ENCODE peak calls at places on chromosomes 6 and 20, in eight cellular contexts. One of them, this sample, is unnamed.

GRCh38 chr6:3712827-3713226 is 38.7 kb downstream of the PXDC1 start:
- DNase-seq in CD8-positive, alpha-beta T cell: no peak
- DNase-seq in transverse colon: no peak
- DNase-seq in A549: no peak
- DNase-seq in right atrium auricular region: no peak
- DNase-seq in adrenal gland: no peak
- DNase-seq in psoas muscle: no peak
- DNase-seq in tibial artery: no peak
- DNase-seq in this sample: no peak

GRCh38 chr6:6711832-6712231 is 123.3 kb downstream of the LY86 start:
- DNase-seq in CD8-positive, alpha-beta T cell: no peak
- DNase-seq in transverse colon: no peak
- DNase-seq in A549: no peak
- DNase-seq in right atrium auricular region: no peak
- DNase-seq in adrenal gland: peak; percentile 58
- DNase-seq in psoas muscle: no peak
- DNase-seq in tibial artery: no peak
- DNase-seq in this sample: no peak

GRCh38 chr6:107061125-107062020 is 33.4 kb downstream of the MTRES1 start:
- DNase-seq in CD8-positive, alpha-beta T cell: no peak
- DNase-seq in transverse colon: no peak
- DNase-seq in A549: no peak
- DNase-seq in right atrium auricular region: no peak
- DNase-seq in adrenal gland: no peak
- DNase-seq in psoas muscle: no peak
- DNase-seq in tibial artery: no peak
- DNase-seq in this sample: no peak

GRCh38 chr20:31594558-31595379 is 10.3 kb upstream of the ID1 start:
- DNase-seq in CD8-positive, alpha-beta T cell: no peak
- DNase-seq in transverse colon: peak; percentile 46
- DNase-seq in A549: no peak
- DNase-seq in right atrium auricular region: peak; percentile 63
- DNase-seq in adrenal gland: no peak
- DNase-seq in psoas muscle: peak; percentile 30
- DNase-seq in tibial artery: no peak
- DNase-seq in this sample: peak; percentile 57

GRCh38 chr6:158572653-158573541 is 13.0 kb downstream of the TMEM181 start:
- DNase-seq in CD8-positive, alpha-beta T cell: no peak
- DNase-seq in transverse colon: no peak
- DNase-seq in A549: no peak
- DNase-seq in right atrium auricular region: no peak
- DNase-seq in adrenal gland: peak; percentile 35
- DNase-seq in psoas muscle: no peak
- DNase-seq in tibial artery: no peak
- DNase-seq in this sample: no peak

GRCh38 chr20:4366076-4366475 is 350.7 kb upstream of the RNF24 start:
- DNase-seq in CD8-positive, alpha-beta T cell: no peak
- DNase-seq in transverse colon: no peak
- DNase-seq in A549: no peak
- DNase-seq in right atrium auricular region: no peak
- DNase-seq in adrenal gland: no peak
- DNase-seq in psoas muscle: no peak
- DNase-seq in tibial artery: no peak
- DNase-seq in this sample: no peak

GRCh38 chr20:32203556-32204484 is 3.7 kb downstream of the PLAGL2 start:
- DNase-seq in CD8-positive, alpha-beta T cell: no peak
- DNase-seq in transverse colon: peak; percentile 43
- DNase-seq in A549: no peak
- DNase-seq in right atrium auricular region: no peak
- DNase-seq in adrenal gland: no peak
- DNase-seq in psoas muscle: no peak
- DNase-seq in tibial artery: no peak
- DNase-seq in this sample: no peak

GRCh38 chr6:168648240-168648639 is 207.3 kb downstream of the SMOC2 start:
- DNase-seq in CD8-positive, alpha-beta T cell: no peak
- DNase-seq in transverse colon: no peak
- DNase-seq in A549: no peak
- DNase-seq in right atrium auricular region: no peak
- DNase-seq in adrenal gland: no peak
- DNase-seq in psoas muscle: no peak
- DNase-seq in tibial artery: no peak
- DNase-seq in this sample: no peak

GRCh38 chr20:38358500-38358998 is 12.3 kb downstream of the LBP start:
- DNase-seq in CD8-positive, alpha-beta T cell: no peak
- DNase-seq in transverse colon: no peak
- DNase-seq in A549: no peak
- DNase-seq in right atrium auricular region: no peak
- DNase-seq in adrenal gland: peak; percentile 66
- DNase-seq in psoas muscle: no peak
- DNase-seq in tibial artery: no peak
- DNase-seq in this sample: no peak

GRCh38 chr6:73648166-73648565 is 5.6 kb downstream of the SLC17A5 start:
- DNase-seq in CD8-positive, alpha-beta T cell: no peak
- DNase-seq in transverse colon: no peak
- DNase-seq in A549: no peak
- DNase-seq in right atrium auricular region: no peak
- DNase-seq in adrenal gland: no peak
- DNase-seq in psoas muscle: no peak
- DNase-seq in tibial artery: no peak
- DNase-seq in this sample: no peak

GRCh38 chr6:146896960-146897701 is 298.4 kb downstream of the ADGB start:
- DNase-seq in CD8-positive, alpha-beta T cell: no peak
- DNase-seq in transverse colon: no peak
- DNase-seq in A549: no peak
- DNase-seq in right atrium auricular region: no peak
- DNase-seq in adrenal gland: no peak
- DNase-seq in psoas muscle: no peak
- DNase-seq in tibial artery: no peak
- DNase-seq in this sample: no peak

GRCh38 chr20:17867119-17867518 is 101.5 kb downstream of the SNX5 start:
- DNase-seq in CD8-positive, alpha-beta T cell: no peak
- DNase-seq in transverse colon: no peak
- DNase-seq in A549: no peak
- DNase-seq in right atrium auricular region: no peak
- DNase-seq in adrenal gland: no peak
- DNase-seq in psoas muscle: no peak
- DNase-seq in tibial artery: no peak
- DNase-seq in this sample: no peak

GRCh38 chr6:16333580-16333979 is 95.2 kb downstream of the GMPR start:
- DNase-seq in CD8-positive, alpha-beta T cell: no peak
- DNase-seq in transverse colon: no peak
- DNase-seq in A549: no peak
- DNase-seq in right atrium auricular region: no peak
- DNase-seq in adrenal gland: peak; percentile 54
- DNase-seq in psoas muscle: no peak
- DNase-seq in tibial artery: no peak
- DNase-seq in this sample: no peak

GRCh38 chr6:22906091-22906549 is 336.8 kb downstream of the HDGFL1 start:
- DNase-seq in CD8-positive, alpha-beta T cell: no peak
- DNase-seq in transverse colon: no peak
- DNase-seq in A549: peak; percentile 4
- DNase-seq in right atrium auricular region: no peak
- DNase-seq in adrenal gland: no peak
- DNase-seq in psoas muscle: no peak
- DNase-seq in tibial artery: no peak
- DNase-seq in this sample: no peak

GRCh38 chr6:89984926-89985743 is 90.9 kb downstream of the GJA10 start:
- DNase-seq in CD8-positive, alpha-beta T cell: no peak
- DNase-seq in transverse colon: no peak
- DNase-seq in A549: no peak
- DNase-seq in right atrium auricular region: peak; percentile 63
- DNase-seq in adrenal gland: peak; percentile 87
- DNase-seq in psoas muscle: peak; percentile 64
- DNase-seq in tibial artery: no peak
- DNase-seq in this sample: peak; percentile 23

GRCh38 chr6:90168693-90169131 is 127.9 kb downstream of the BACH2 start:
- DNase-seq in CD8-positive, alpha-beta T cell: no peak
- DNase-seq in transverse colon: no peak
- DNase-seq in A549: no peak
- DNase-seq in right atrium auricular region: no peak
- DNase-seq in adrenal gland: no peak
- DNase-seq in psoas muscle: no peak
- DNase-seq in tibial artery: no peak
- DNase-seq in this sample: no peak

GRCh38 chr6:7121704-7122241 is 14.0 kb downstream of the RREB1 start:
- DNase-seq in CD8-positive, alpha-beta T cell: no peak
- DNase-seq in transverse colon: no peak
- DNase-seq in A549: no peak
- DNase-seq in right atrium auricular region: no peak
- DNase-seq in adrenal gland: no peak
- DNase-seq in psoas muscle: no peak
- DNase-seq in tibial artery: no peak
- DNase-seq in this sample: no peak

GRCh38 chr6:44000164-44000842 is 126.9 kb downstream of the MRPL14 start:
- DNase-seq in CD8-positive, alpha-beta T cell: no peak
- DNase-seq in transverse colon: peak; percentile 60
- DNase-seq in A549: no peak
- DNase-seq in right atrium auricular region: no peak
- DNase-seq in adrenal gland: no peak
- DNase-seq in psoas muscle: no peak
- DNase-seq in tibial artery: no peak
- DNase-seq in this sample: peak; percentile 91

DNA sequence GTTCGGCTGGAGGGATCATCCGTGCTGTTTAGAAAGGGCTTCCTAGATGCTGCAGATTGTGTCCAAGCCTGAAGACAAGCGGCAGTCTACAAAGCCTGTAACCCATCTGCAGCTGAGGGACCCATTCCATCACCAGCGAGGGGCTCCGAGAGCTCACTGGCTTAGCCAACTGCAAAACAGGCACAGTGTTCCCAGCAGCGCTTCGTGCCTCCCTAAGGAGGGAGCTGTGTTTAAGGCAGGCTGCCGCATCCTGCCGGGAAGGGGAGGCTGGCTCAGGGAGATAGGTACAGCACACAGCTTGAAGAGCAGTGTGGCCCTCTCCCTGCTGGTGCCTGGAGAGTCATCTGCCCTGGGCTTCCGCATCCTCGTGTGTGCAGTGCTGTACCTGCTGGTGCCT is 32.4 kb downstream of the DUSP22 start:
- DNase-seq in CD8-positive, alpha-beta T cell: no peak
- DNase-seq in transverse colon: peak; percentile 7
- DNase-seq in A549: no peak
- DNase-seq in right atrium auricular region: no peak
- DNase-seq in adrenal gland: no peak
- DNase-seq in psoas muscle: no peak
- DNase-seq in tibial artery: peak; percentile 62
- DNase-seq in this sample: no peak
- H3K9me3 ChIP-seq in CD8-positive, alpha-beta T cell: no peaks in the 10 kb centered on the region
- H3K9me3 ChIP-seq in transverse colon: no peaks in the 10 kb centered on the region
- H3K9me3 ChIP-seq in A549: no peaks in the 10 kb centered on the region
- H3K9me3 ChIP-seq in right atrium auricular region: no peaks in the 10 kb centered on the region
- H3K9me3 ChIP-seq in adrenal gland: no peaks in the 10 kb centered on the region
- H3K9me3 ChIP-seq in psoas muscle: no peaks in the 10 kb centered on the region
- H3K9me3 ChIP-seq in tibial artery: no peaks in the 10 kb centered on the region
- H3K9me3 ChIP-seq in this sample: no peaks in the 10 kb centered on the region

DNA sequence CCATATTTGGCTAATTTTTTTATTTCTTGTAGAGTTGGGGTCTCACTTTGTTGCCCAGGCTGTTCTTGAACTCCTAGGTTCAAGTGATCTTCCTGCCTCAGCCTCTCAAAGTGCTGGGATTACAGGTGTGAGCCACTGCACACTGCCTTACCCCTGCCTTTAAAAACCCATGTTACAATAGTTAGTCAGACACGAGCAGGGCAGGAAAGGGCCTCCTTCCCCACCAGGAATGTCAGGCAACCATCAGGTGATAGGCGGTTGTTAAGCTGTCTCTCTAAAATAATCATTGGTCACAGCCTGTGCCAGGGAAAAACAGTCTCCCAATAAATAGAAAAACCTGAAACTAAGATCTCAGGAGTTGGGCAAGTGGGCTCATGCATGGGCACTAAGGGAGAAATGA is 8.3 kb downstream of the OR2H2 start:
- DNase-seq in CD8-positive, alpha-beta T cell: no peak
- DNase-seq in transverse colon: no peak
- DNase-seq in A549: no peak
- DNase-seq in right atrium auricular region: no peak
- DNase-seq in adrenal gland: no peak
- DNase-seq in psoas muscle: no peak
- DNase-seq in tibial artery: no peak
- DNase-seq in this sample: no peak
- H3K4me3 ChIP-seq in CD8-positive, alpha-beta T cell: no peak overlapping the region
- H3K4me3 ChIP-seq in transverse colon: no peak overlapping the region
- H3K4me3 ChIP-seq in A549: no peak overlapping the region
- H3K4me3 ChIP-seq in right atrium auricular region: no peak overlapping the region
- H3K4me3 ChIP-seq in adrenal gland: no peak overlapping the region
- H3K4me3 ChIP-seq in psoas muscle: no peak overlapping the region
- H3K4me3 ChIP-seq in tibial artery: no peak overlapping the region
- H3K4me3 ChIP-seq in this sample: no peak overlapping the region

DNA sequence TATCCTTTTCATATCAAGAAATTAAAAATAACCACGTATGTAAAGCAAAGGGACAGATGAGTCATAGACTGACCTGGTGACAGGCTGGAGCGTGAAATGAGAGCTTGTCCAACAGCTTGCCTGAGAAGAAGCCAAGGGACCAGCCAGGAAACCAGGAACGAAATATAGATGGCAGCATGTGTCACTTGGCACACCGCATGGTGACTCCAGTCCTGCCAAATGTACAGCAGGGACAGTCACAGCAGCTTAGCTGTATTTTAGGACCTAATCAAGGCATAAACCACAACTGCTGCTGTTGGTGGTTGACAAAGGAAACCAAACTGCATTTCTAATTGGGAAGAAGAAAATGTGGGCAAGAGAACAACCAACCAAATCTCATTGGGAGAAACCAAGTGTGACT is 755.0 kb downstream of the TFAP2A start:
- DNase-seq in CD8-positive, alpha-beta T cell: no peak
- DNase-seq in transverse colon: no peak
- DNase-seq in A549: no peak
- DNase-seq in right atrium auricular region: no peak
- DNase-seq in adrenal gland: no peak
- DNase-seq in psoas muscle: no peak
- DNase-seq in tibial artery: no peak
- DNase-seq in this sample: no peak
- H3K9me3 ChIP-seq in CD8-positive, alpha-beta T cell: no peaks in the 10 kb centered on the region
- H3K9me3 ChIP-seq in transverse colon: no peaks in the 10 kb centered on the region
- H3K9me3 ChIP-seq in A549: no peaks in the 10 kb centered on the region
- H3K9me3 ChIP-seq in right atrium auricular region: no peaks in the 10 kb centered on the region
- H3K9me3 ChIP-seq in adrenal gland: no peaks in the 10 kb centered on the region
- H3K9me3 ChIP-seq in psoas muscle: no peaks in the 10 kb centered on the region
- H3K9me3 ChIP-seq in tibial artery: no peaks in the 10 kb centered on the region
- H3K9me3 ChIP-seq in this sample: no peaks in the 10 kb centered on the region

GRCh38 chr6:14585689-14586088 is 468.1 kb downstream of the CD83 start:
- DNase-seq in CD8-positive, alpha-beta T cell: no peak
- DNase-seq in transverse colon: no peak
- DNase-seq in A549: no peak
- DNase-seq in right atrium auricular region: no peak
- DNase-seq in adrenal gland: no peak
- DNase-seq in psoas muscle: no peak
- DNase-seq in tibial artery: no peak
- DNase-seq in this sample: no peak

GRCh38 chr6:14584450-14584849 is 466.9 kb downstream of the CD83 start:
- DNase-seq in CD8-positive, alpha-beta T cell: no peak
- DNase-seq in transverse colon: peak; percentile 21
- DNase-seq in A549: peak; percentile 3
- DNase-seq in right atrium auricular region: no peak
- DNase-seq in adrenal gland: no peak
- DNase-seq in psoas muscle: no peak
- DNase-seq in tibial artery: no peak
- DNase-seq in this sample: no peak

DNA sequence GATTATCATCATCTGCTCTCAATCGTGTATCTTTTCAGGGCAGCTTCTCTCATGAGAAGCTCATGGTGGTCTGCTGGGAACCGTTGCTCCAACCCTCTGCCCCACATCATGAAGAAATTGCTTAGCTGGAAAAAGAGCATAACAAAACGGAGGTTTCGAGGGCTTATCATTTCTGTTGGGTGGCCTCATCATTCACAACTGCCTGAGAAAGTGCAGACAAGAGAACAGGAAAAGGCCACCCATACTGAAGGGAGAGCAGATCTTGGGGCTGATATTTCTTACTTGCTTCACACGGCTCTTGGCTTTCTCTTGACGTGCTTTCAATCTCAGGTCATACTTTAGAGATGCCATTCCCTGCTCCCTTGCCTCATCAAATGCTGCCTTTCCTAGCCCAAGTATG is 471.6 kb downstream of the CD83 start:
- DNase-seq in CD8-positive, alpha-beta T cell: no peak
- DNase-seq in transverse colon: no peak
- DNase-seq in A549: no peak
- DNase-seq in right atrium auricular region: no peak
- DNase-seq in adrenal gland: no peak
- DNase-seq in psoas muscle: no peak
- DNase-seq in tibial artery: no peak
- DNase-seq in this sample: no peak
- H3K4me3 ChIP-seq in CD8-positive, alpha-beta T cell: no peak overlapping the region
- H3K4me3 ChIP-seq in transverse colon: no peak overlapping the region
- H3K4me3 ChIP-seq in A549: no peak overlapping the region
- H3K4me3 ChIP-seq in right atrium auricular region: no peak overlapping the region
- H3K4me3 ChIP-seq in adrenal gland: no peak overlapping the region
- H3K4me3 ChIP-seq in psoas muscle: no peak overlapping the region
- H3K4me3 ChIP-seq in tibial artery: no peak overlapping the region
- H3K4me3 ChIP-seq in this sample: no peak overlapping the region

This sample was measured in colonic mucosa.